ENCODE peak calls at places on chromosomes 7 and 10, in eight cellular contexts. F is prostate gland, K is Calu3, R is WERI-Rb-1, T is H9, O is WTC11, S is bronchial epithelial cell, C is OCI-LY7. Z is an unnamed sample.

GRCh38 chr7:43538404-43538771 is 44.5 kb upstream of the STK17A start:
- DNase-seq in T (no peak), O (no peak), C (no peak), K (no peak), S (no peak), F (no peak), R (no peak), Z (no peak)

GRCh38 chr7:116327751-116328150 is 117.4 kb downstream of the TES start:
- DNase-seq in F (no peak), T (no peak), R (no peak), K (no peak), O (no peak), S (peak), C (no peak), Z (no peak)

GRCh38 chr10:132141076-132141475 is 45.7 kb upstream of the DPYSL4 start:
- DNase-seq in F (no peak), O (peak), R (no peak), T (no peak), K (no peak), S (no peak), C (no peak), Z (no peak)

GRCh38 chr10:76324283-76324682 is 892.9 kb downstream of the LRMDA start:
- DNase-seq in C (no peak), R (no peak), S (no peak), O (no peak), T (no peak), K (no peak), F (peak), Z (no peak)

GRCh38 chr7:28329616-28330373 is 82.5 kb upstream of the CREB5 start:
- DNase-seq in T (no peak), S (no peak), F (no peak), C (no peak), O (no peak), R (no peak), K (no peak), Z (no peak)

GRCh38 chr7:1663857-1664651 is 6.0 kb upstream of the ELFN1 start:
- DNase-seq in T (peak), O (peak), S (no peak), C (no peak), F (no peak), K (peak), R (no peak), Z (peak)

GRCh38 chr7:135708041-135708440 is 19.9 kb downstream of the SLC13A4 start:
- DNase-seq in C (no peak), S (no peak), K (no peak), F (no peak), T (peak), R (peak), O (peak), Z (no peak)

GRCh38 chr10:132429281-132430230 is 32.6 kb downstream of the PWWP2B start:
- DNase-seq in O (no peak), S (no peak), T (no peak), K (no peak), C (no peak), F (no peak), R (no peak), Z (no peak)

GRCh38 chr10:131173484-131174210 is 137.9 kb downstream of the TCERG1L start:
- DNase-seq in O (no peak), C (no peak), T (peak), S (no peak), F (no peak), R (no peak), K (no peak), Z (no peak)

GRCh38 chr7:82202107-82202506 is 241.5 kb downstream of the CACNA2D1 start:
- DNase-seq in K (no peak), R (no peak), C (no peak), T (no peak), S (no peak), F (no peak), O (no peak), Z (no peak)

GRCh38 chr10:91556691-91557529 is 76.0 kb downstream of the PPP1R3C start:
- DNase-seq in S (peak), R (no peak), O (no peak), T (no peak), K (peak), F (no peak), C (no peak), Z (no peak)

GRCh38 chr7:2614646-2615330 is 17.0 kb upstream of the TTYH3 start:
- DNase-seq in S (no peak), R (no peak), T (peak), F (no peak), C (peak), K (no peak), O (no peak), Z (no peak)

GRCh38 chr10:80204193-80204714 is 1.1 kb downstream of the ANXA11 start:
- DNase-seq in F (no peak), S (peak), O (peak), R (no peak), T (no peak), K (peak), C (peak), Z (no peak)

GRCh38 chr7:134083766-134084487 is 43.2 kb upstream of the LRGUK start:
- DNase-seq in O (no peak), K (no peak), T (no peak), S (peak), F (no peak), C (no peak), R (peak), Z (no peak)

GRCh38 chr7:15684036-15684815 is 2.3 kb downstream of the MEOX2 start:
- DNase-seq in C (no peak), K (no peak), S (no peak), R (no peak), T (no peak), F (no peak), O (no peak), Z (no peak)

GRCh38 chr10:69866688-69867461 is 65.2 kb downstream of the COL13A1 start:
- DNase-seq in T (peak), C (no peak), R (peak), K (peak), S (peak), O (peak), F (peak), Z (peak)

GRCh38 chr10:61733358-61733940 is 70.7 kb downstream of the CABCOCO1 start:
- DNase-seq in F (peak), R (peak), K (peak), S (peak), C (peak), T (no peak), O (no peak), Z (peak)

GRCh38 chr7:21642422-21642821 is 99.6 kb downstream of the DNAH11 start:
- DNase-seq in R (no peak), S (no peak), C (no peak), O (no peak), K (no peak), F (no peak), T (no peak), Z (no peak)

GRCh38 chr10:86522385-86522855 is 828 bp upstream of the WAPL start:
- DNase-seq in C (peak), F (no peak), O (no peak), S (peak), R (no peak), T (no peak), K (no peak), Z (no peak)

GRCh38 chr10:119313645-119314044 is 106.3 kb downstream of the GRK5 start:
- DNase-seq in R (no peak), F (no peak), O (no peak), K (no peak), C (no peak), T (no peak), S (no peak), Z (no peak)

GRCh38 chr7:81308643-81309354 is 389.9 kb upstream of the SEMA3C start:
- DNase-seq in O (no peak), K (no peak), R (no peak), S (no peak), F (no peak), C (no peak), T (no peak), Z (no peak)

GRCh38 chr10:110753462-110753861 is 109.3 kb downstream of the RBM20 start:
- DNase-seq in T (no peak), K (no peak), R (no peak), C (no peak), F (no peak), O (no peak), S (no peak), Z (no peak)

GRCh38 chr7:51135576-51135975 is 181.0 kb downstream of the COBL start:
- DNase-seq in C (no peak), K (no peak), F (no peak), R (no peak), S (no peak), O (no peak), T (no peak), Z (no peak)

GRCh38 chr10:127899766-127900382 is 7.0 kb upstream of the PTPRE start:
- DNase-seq in K (no peak), F (no peak), C (no peak), O (no peak), R (no peak), S (peak), T (no peak), Z (no peak)

GRCh38 chr7:42348627-42349026 is 111.6 kb upstream of the GLI3 start:
- DNase-seq in S (no peak), F (no peak), K (no peak), O (no peak), R (no peak), T (no peak), C (no peak), Z (no peak)

GRCh38 chr10:48306870-48307531 is 524 bp downstream of the MAPK8 start:
- DNase-seq in T (no peak), F (peak), K (peak), C (no peak), S (no peak), O (no peak), R (peak), Z (peak)

GRCh38 chr10:14658331-14659122 is 116.2 kb downstream of the FAM107B start:
- DNase-seq in R (no peak), T (no peak), O (no peak), K (peak), F (no peak), C (peak), S (peak), Z (no peak)

GRCh38 chr10:5892007-5892406 is 2.0 kb downstream of the FBH1 start:
- DNase-seq in S (no peak), K (no peak), F (no peak), T (no peak), R (no peak), C (no peak), O (no peak), Z (no peak)

GRCh38 chr7:2978403-2978802 is 65.3 kb downstream of the CARD11 start:
- DNase-seq in S (peak), T (peak), O (peak), F (peak), C (peak), R (no peak), K (no peak), Z (peak)

GRCh38 chr10:103197177-103197576 is 4.1 kb upstream of the NT5C2 start:
- DNase-seq in O (no peak), S (peak), F (no peak), C (no peak), K (peak), R (no peak), T (no peak), Z (no peak)

GRCh38 chr10:65907199-65907712 is 1018.6 kb upstream of the LRRTM3 start:
- DNase-seq in F (no peak), R (no peak), C (no peak), O (no peak), T (no peak), S (no peak), K (no peak), Z (no peak)

GRCh38 chr7:79296553-79297320 is 156.7 kb downstream of the MAGI2 start:
- DNase-seq in S (peak), R (no peak), C (no peak), T (no peak), K (no peak), O (no peak), F (no peak), Z (no peak)

GRCh38 chr7:5035276-5035675 is 10.4 kb upstream of the RBAK start:
- DNase-seq in F (no peak), C (no peak), K (no peak), T (no peak), O (no peak), R (no peak), S (no peak), Z (no peak)

GRCh38 chr7:90530263-90530662 is 60.8 kb downstream of the PTTG1IP2 start:
- DNase-seq in C (no peak), F (no peak), O (no peak), T (no peak), S (peak), K (no peak), R (no peak), Z (no peak)

GRCh38 chr10:12350167-12350872 is 973 bp downstream of the CAMK1D start:
- DNase-seq in C (peak), K (no peak), O (peak), S (peak), T (peak), R (peak), F (peak), Z (peak)

GRCh38 chr7:141978351-141978750 is 4.8 kb upstream of the TAS2R38 start:
- DNase-seq in T (no peak), R (no peak), O (no peak), F (no peak), K (no peak), S (peak), C (no peak), Z (no peak)

GRCh38 chr7:141974831-141975230 is 1.3 kb upstream of the TAS2R38 start:
- DNase-seq in F (no peak), S (peak), C (peak), K (peak), O (peak), R (peak), T (no peak), Z (peak)

GRCh38 chr7:141979611-141980010 is 6.0 kb upstream of the TAS2R38 start:
- DNase-seq in F (no peak), K (no peak), T (no peak), R (no peak), C (peak), S (no peak), O (no peak), Z (no peak)

GRCh38 chr7:141975806-141976523 is 2.4 kb upstream of the TAS2R38 start:
- DNase-seq in R (peak), F (peak), C (peak), O (peak), S (peak), K (peak), T (peak), Z (peak)

GRCh38 chr7:141976524-141977245 is 3.1 kb upstream of the TAS2R38 start:
- DNase-seq in R (no peak), S (no peak), T (no peak), O (no peak), K (no peak), C (no peak), F (no peak), Z (no peak)
- TF ChIP-seq CTCF in R (no peak), S (no peak), T (no peak), O (no peak), K (no peak), C (peak), F (no peak), Z (no peak)

GRCh38 chr7:17530741-17531417 is 232.4 kb downstream of the AHR start:
- DNase-seq in T (no peak), F (no peak), R (no peak), C (no peak), K (no peak), O (no peak), S (peak), Z (no peak)
- TF ChIP-seq CTCF in T (peak), F (no peak), R (no peak), C (peak), K (peak), O (no peak), S (peak), Z (no peak)

GRCh38 chr7:71776726-71777125 is 635.4 kb downstream of the CALN1 start:
- DNase-seq in C (no peak), O (no peak), F (no peak), K (no peak), T (no peak), R (no peak), S (no peak), Z (no peak)
- TF ChIP-seq CTCF in C (no peak), O (no peak), F (no peak), K (no peak), T (no peak), R (no peak), S (no peak), Z (no peak)

GRCh38 chr7:156969972-156970420 is 20.5 kb downstream of the NOM1 start:
- DNase-seq in S (peak), K (no peak), R (no peak), F (peak), C (peak), T (no peak), O (no peak), Z (no peak)
- TF ChIP-seq CTCF in S (peak), K (peak), R (no peak), F (peak), C (peak), T (peak), O (peak), Z (peak)

GRCh38 chr10:122435212-122435827 is 19.1 kb upstream of the ARMS2 start:
- DNase-seq in T (no peak), K (no peak), O (no peak), R (no peak), F (no peak), S (peak), C (peak), Z (no peak)
- TF ChIP-seq CTCF in T (peak), K (no peak), O (peak), R (no peak), F (peak), S (no peak), C (peak), Z (peak)

GRCh38 chr7:37450035-37450434 is 1.4 kb upstream of the ELMO1 start:
- DNase-seq in R (no peak), O (no peak), C (no peak), F (no peak), K (no peak), T (no peak), S (no peak), Z (no peak)

GRCh38 chr7:37448057-37448636 is 517 bp downstream of the ELMO1 start:
- DNase-seq in K (no peak), T (peak), O (peak), F (no peak), C (no peak), S (no peak), R (peak), Z (no peak)

GRCh38 chr7:37446371-37446770 is 2.3 kb downstream of the ELMO1 start:
- DNase-seq in C (no peak), R (no peak), K (no peak), T (no peak), O (no peak), F (no peak), S (no peak), Z (no peak)

GRCh38 chr7:37449621-37450020 is 957 bp upstream of the ELMO1 start:
- DNase-seq in O (no peak), T (no peak), R (no peak), S (no peak), F (no peak), C (no peak), K (no peak), Z (no peak)

GRCh38 chr7:37448637-37449331 is at the start of gene ELMO1:
- DNase-seq in K (no peak), T (peak), S (peak), F (peak), C (peak), O (peak), R (peak), Z (peak)
- TF ChIP-seq CTCF in K (no peak), T (peak), S (peak), F (no peak), C (peak), O (peak), R (peak), Z (peak)

DNA sequence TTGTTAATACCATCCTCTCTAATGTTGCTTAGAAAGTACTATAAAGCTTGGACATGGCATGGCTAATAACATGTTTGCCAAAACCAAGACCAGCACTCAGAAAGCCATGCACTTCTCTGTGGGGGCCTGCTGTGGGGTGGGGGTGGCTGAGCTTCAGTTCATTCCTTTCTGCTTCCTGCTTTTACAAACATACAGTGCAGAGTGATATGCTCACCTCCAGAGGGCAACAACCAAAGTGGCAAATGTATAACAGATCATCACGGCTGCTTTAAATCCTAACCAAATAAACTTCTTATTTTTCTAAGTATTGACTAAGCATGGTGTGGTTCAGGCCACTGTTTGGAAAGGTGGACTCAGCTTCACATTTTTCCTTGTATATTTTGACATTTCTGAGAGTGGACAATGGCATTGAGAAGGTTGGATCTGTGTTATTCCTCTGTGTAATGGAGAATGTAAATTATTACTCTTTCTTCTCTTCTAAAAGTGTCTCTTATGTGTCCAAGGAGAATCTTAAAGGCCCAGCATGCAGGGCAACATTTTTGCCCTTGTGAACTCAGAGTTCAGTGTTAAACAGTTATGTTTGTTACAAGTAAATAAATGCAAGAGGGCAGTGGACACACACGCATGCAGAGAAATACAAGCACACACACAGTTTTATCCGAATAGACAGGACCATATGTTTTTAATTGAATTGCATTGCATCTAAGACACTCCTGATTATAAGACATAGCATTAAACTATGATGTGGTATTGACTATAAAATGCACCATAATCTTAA is 186.1 kb downstream of the HERPUD2 start:
- DNase-seq in T (no peak), C (peak), K (peak), S (peak), O (no peak), R (no peak), F (no peak), Z (no peak)
- TF ChIP-seq CTCF in T (peak), C (peak), K (no peak), S (no peak), O (no peak), R (peak), F (no peak), Z (no peak)